ENCODE peak calls at places on chromosomes 1 and 21, in four cellular contexts. U is stomach, F is H1, K is uterus. N is an unnamed sample. For H3K36me3, the result is how much of the 10 kb centered on the place peaks cover.

GRCh38 chr1:166814611-166815010 is 24.7 kb upstream of the POGK start:
- DNase-seq in U (peak), F (no peak), K (no peak), N (peak)

GRCh38 chr1:179087665-179088064 is 5.8 kb downstream of the TOR3A start:
- DNase-seq in U (no peak), F (peak), K (no peak), N (no peak)

GRCh38 chr1:63321788-63322247 is 549 bp upstream of the FOXD3 start:
- DNase-seq in U (no peak), F (peak), K (no peak), N (no peak)

GRCh38 chr21:38349111-38349746 is 92.4 kb downstream of the KCNJ15 start:
- DNase-seq in U (no peak), F (no peak), K (no peak), N (peak)

GRCh38 chr1:211653329-211653728 is 22.1 kb downstream of the NEK2 start:
- DNase-seq in U (no peak), F (no peak), K (no peak), N (no peak)

GRCh38 chr1:39321979-39322378 is 117.5 kb downstream of the MACF1 start:
- DNase-seq in U (no peak), F (no peak), K (no peak), N (no peak)

GRCh38 chr1:93979718-93980319 is 70.6 kb upstream of the GCLM start:
- DNase-seq in U (no peak), F (no peak), K (peak), N (peak)

GRCh38 chr1:12059722-12060464 is 3.2 kb upstream of the TNFRSF8 start:
- DNase-seq in U (no peak), F (no peak), K (no peak), N (no peak)

GRCh38 chr21:28240586-28240985 is 752.1 kb downstream of the LTN1 start:
- DNase-seq in U (no peak), F (no peak), K (no peak), N (no peak)

GRCh38 chr1:33045246-33045645 is 8.6 kb upstream of the AK2 start:
- DNase-seq in U (peak), F (no peak), K (no peak), N (peak)

GRCh38 chr1:160376525-160377131 is 9.8 kb downstream of the NHLH1 start:
- DNase-seq in U (no peak), F (no peak), K (peak), N (no peak)

GRCh38 chr1:235650341-235651169 is 971 bp upstream of the GNG4 start:
- DNase-seq in U (no peak), F (peak), K (no peak), N (peak)

GRCh38 chr1:232982238-232982944 is 32.0 kb downstream of the NTPCR start:
- DNase-seq in U (peak), F (no peak), K (no peak), N (no peak)

GRCh38 chr1:230682274-230682673 is 31.6 kb downstream of the AGT start:
- DNase-seq in U (no peak), F (no peak), K (no peak), N (peak)

GRCh38 chr1:39132505-39133339 is 71.8 kb upstream of the MACF1 start:
- DNase-seq in U (peak), F (peak), K (peak), N (peak)

GRCh38 chr1:175656416-175656815 is 87.0 kb downstream of the TNR start:
- DNase-seq in U (no peak), F (no peak), K (no peak), N (no peak)

GRCh38 chr21:45580576-45581321 is 38.5 kb upstream of the SLC19A1 start:
- DNase-seq in U (peak), F (peak), K (no peak), N (no peak)

GRCh38 chr21:45580181-45580575 is 37.9 kb upstream of the SLC19A1 start:
- DNase-seq in U (peak), F (peak), K (no peak), N (no peak)

GRCh38 chr21:45578811-45579381 is 36.7 kb upstream of the SLC19A1 start:
- DNase-seq in U (peak), F (peak), K (no peak), N (no peak)

GRCh38 chr21:45577806-45578801 is 35.9 kb upstream of the SLC19A1 start:
- DNase-seq in U (peak), F (peak), K (no peak), N (peak)

GRCh38 chr21:45579383-45580180 is 37.3 kb upstream of the SLC19A1 start:
- DNase-seq in U (peak), F (peak), K (no peak), N (no peak)
- H3K4me3 ChIP-seq in U (no peak), F (no peak), K (no peak), N (no peak)

DNA sequence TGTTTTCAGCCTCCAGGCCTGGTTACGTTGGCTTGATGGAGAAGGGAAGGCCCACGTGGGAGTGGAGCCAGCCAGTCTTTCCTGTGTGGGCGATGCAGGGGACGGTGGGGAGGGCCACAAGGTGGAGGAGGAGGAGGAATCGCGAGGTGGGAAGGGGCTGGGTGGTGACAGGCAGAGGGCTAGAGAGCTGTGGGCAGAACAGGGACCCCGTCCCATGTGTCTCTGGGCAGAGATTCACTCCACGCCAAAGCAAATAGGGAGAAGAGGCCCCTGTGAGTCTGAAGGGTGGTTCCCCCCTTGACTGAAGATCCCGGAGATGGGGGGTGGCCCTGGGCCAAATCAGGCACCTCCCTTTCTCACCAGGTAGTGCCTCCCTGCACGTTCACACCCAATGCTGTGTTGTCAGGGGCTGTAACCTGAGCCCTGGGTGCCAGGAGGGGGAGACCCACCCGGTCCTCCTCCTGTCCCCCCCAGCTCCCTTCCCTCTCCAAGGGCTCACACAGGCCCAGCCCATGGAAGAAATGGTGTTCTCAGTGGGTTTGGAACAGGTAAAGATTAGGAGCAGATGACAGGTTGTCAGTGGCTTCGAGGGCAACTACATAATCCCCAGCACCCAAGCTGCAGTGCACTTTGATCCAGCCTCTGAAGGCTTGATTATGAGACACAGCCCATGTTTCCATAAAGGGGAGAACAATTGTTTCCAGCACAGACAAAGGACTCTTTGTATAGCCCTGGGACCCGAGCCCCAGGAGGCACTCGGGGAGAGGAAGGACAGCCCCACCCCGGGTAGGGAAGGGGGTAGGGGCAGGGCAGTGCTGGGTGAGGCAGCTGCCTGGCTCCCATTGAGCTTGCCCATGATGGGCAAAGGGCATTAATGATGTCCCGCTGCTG is 37.7 kb upstream of the GPR37L1 start:
- DNase-seq in U (peak), F (peak), K (no peak), N (peak)
- TF ChIP-seq POLR2A in U (no peak), F (no peak), K (no peak), N (no peak)

DNA sequence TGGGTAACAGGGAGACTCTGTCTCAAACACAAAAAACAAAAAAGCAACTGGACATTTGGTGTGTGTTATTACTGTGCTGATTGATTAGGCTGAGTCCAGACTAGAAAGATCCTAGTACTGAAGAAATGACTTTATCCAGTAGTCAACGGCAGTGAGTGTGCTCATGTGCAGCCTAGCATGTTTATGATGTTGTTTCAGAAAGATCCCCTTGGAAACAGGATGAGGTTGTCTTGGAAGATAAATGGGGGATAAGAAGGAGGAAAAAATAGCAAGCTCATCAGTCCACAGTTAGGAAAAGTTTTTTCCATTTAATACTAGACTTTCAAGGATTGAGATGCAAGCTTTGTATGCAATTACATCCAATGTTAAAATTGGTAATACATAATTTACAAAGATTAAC is 14.3 kb downstream of the RUSC1 start:
- DNase-seq in U (no peak), F (no peak), K (no peak), N (no peak)
- H3K36me3 ChIP-seq in U (half or more), F (under half), K (under half), N (under half)

GRCh38 chr1:112466078-112466660 is 42.6 kb upstream of the WNT2B start:
- DNase-seq in U (peak), F (peak), K (peak), N (peak)
- H3K4me3 ChIP-seq in U (peak), F (no peak), K (peak), N (peak)

DNA sequence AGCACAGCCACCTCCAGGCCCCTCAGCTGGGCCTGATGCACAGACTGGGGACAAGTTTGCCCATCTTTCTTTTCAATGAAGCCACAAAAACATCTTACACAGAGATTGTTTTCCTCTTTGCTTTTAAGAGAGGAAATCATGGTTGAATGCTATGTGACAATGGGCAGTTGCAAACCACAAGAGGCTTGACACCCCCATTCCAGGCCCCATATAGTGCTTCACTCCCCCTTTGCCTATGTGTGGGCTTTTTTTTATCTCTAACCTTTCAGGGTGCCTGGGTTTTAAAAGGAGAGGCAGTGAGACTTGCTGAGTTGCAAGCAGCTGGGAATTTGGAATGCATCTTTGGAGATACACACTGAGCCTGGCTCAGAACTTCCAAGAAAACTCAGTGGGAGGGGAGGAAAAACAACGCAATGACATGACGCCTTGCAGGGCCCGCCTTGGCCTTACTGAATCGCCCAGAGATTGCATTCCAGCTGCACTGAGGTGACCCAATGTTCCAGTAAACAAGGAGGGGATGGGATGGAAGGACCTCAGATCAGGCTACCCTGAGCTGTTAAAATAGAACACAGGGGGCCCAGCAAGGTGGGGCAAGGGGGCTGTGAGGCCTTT is 145.2 kb upstream of the ZNF648 start:
- DNase-seq in U (peak), F (no peak), K (peak), N (no peak)
- TF ChIP-seq POLR2A in U (no peak), F (no peak), K (no peak), N (no peak)

DNA sequence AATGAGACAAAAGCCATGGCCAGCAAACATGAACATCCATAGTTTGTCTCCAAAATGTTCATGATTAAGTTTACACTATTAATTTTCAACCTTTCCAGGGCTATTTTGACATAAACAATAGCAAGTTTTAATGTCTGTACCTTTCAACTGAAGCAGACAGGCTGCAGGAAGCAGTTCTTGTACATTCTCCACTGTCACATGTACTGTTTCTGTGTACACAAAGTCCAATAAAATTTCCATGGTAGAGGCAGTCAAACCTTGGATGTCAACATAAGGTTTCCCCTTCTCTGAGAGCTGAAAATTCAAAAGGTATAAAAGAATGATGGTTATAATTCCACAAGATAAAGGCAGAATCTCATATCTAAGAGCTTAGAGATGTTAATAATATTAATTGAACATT is 7.4 kb downstream of the KLHL12 start:
- DNase-seq in U (no peak), F (no peak), K (no peak), N (no peak)
- H3K36me3 ChIP-seq in U (half or more), F (under half), K (under half), N (under half)

GRCh38 chr1:145978477-145978859 is 14.0 kb downstream of the POLR3GL start:
- DNase-seq in U (no peak), F (no peak), K (no peak), N (no peak)

GRCh38 chr1:145977486-145978476 is 13.3 kb downstream of the POLR3GL start:
- DNase-seq in U (peak), F (peak), K (peak), N (peak)

GRCh38 chr1:145978860-145979745 is 14.6 kb downstream of the POLR3GL start:
- DNase-seq in U (peak), F (peak), K (peak), N (peak)

GRCh38 chr1:145975216-145975615 is 10.7 kb downstream of the POLR3GL start:
- DNase-seq in U (no peak), F (no peak), K (no peak), N (no peak)

GRCh38 chr1:145977016-145977415 is 12.5 kb downstream of the POLR3GL start:
- DNase-seq in U (no peak), F (no peak), K (no peak), N (no peak)
- H3K4me3 ChIP-seq in U (no peak), F (no peak), K (no peak), N (no peak)

GRCh38 chr1:43531453-43531905 is 796 bp downstream of the PTPRF start:
- DNase-seq in U (no peak), F (peak), K (no peak), N (peak)
- TF ChIP-seq POLR2A in U (no peak), F (no peak), K (peak), N (peak)

GRCh38 chr1:200653022-200653462 is 16.7 kb downstream of the DDX59 start:
- DNase-seq in U (no peak), F (no peak), K (no peak), N (no peak)
- H3K36me3 ChIP-seq in U (half or more), F (under half), K (under half), N (under half)

GRCh38 chr1:19273106-19273843 is 15.3 kb downstream of the AKR7A3 start:
- DNase-seq in U (peak), F (no peak), K (no peak), N (no peak)

GRCh38 chr1:19268445-19268844 is 16.8 kb downstream of the MRTO4 start:
- DNase-seq in U (no peak), F (no peak), K (no peak), N (no peak)

GRCh38 chr1:19274636-19275035 is 13.9 kb downstream of the AKR7A3 start:
- DNase-seq in U (no peak), F (no peak), K (no peak), N (no peak)

GRCh38 chr1:19272064-19272463 is 16.5 kb downstream of the AKR7A3 start:
- DNase-seq in U (no peak), F (no peak), K (no peak), N (no peak)
- H3K4me3 ChIP-seq in U (no peak), F (no peak), K (no peak), N (no peak)